ENCODE peak calls at places on chromosomes 7 and 10, in four cellular contexts. T, A, H and B are unnamed samples.

GRCh38 chr7:108684629-108685028 is 115.0 kb downstream of the DNAJB9 start:
- DNase-seq in H (no peak), T (no peak), A (peak), B (no peak)

GRCh38 chr7:130894146-130895005 is 160.4 kb upstream of the KLF14 start:
- DNase-seq in T (peak), H (no peak), A (peak), B (no peak)

GRCh38 chr10:122089343-122090015 is 100.5 kb downstream of the TACC2 start:
- DNase-seq in A (peak), H (no peak), T (no peak), B (no peak)

GRCh38 chr7:7099584-7100014 is 82.7 kb upstream of the C1GALT1 start:
- DNase-seq in T (no peak), H (peak), A (peak), B (peak)

GRCh38 chr10:67785098-67785497 is 52.9 kb downstream of the DNAJC12 start:
- DNase-seq in A (no peak), T (no peak), H (no peak), B (no peak)

GRCh38 chr10:100000109-100000502 is 9.6 kb downstream of the DNMBP start:
- DNase-seq in A (no peak), H (no peak), T (no peak), B (no peak)

GRCh38 chr10:99788598-99789259 is 6.3 kb downstream of the ABCC2 start:
- DNase-seq in A (peak), T (no peak), H (peak), B (peak)

GRCh38 chr10:48552946-48553564 is 51.8 kb downstream of the ARHGAP22 start:
- DNase-seq in T (no peak), H (no peak), A (no peak), B (no peak)

GRCh38 chr10:73953665-73954064 is 42.7 kb downstream of the PLAU start:
- DNase-seq in H (no peak), A (no peak), T (no peak), B (no peak)

GRCh38 chr10:52951819-52952218 is 179.2 kb upstream of the MBL2 start:
- DNase-seq in H (no peak), T (no peak), A (peak), B (no peak)

GRCh38 chr7:134029-134428 is 58.3 kb upstream of the FAM20C start:
- DNase-seq in H (no peak), T (peak), A (no peak), B (no peak)

GRCh38 chr10:86264481-86265231 is 101.9 kb downstream of the GRID1 start:
- DNase-seq in H (no peak), A (no peak), T (peak), B (no peak)

GRCh38 chr7:473211-473734 is 46.4 kb downstream of the PDGFA start:
- DNase-seq in T (peak), H (no peak), A (no peak), B (no peak)

GRCh38 chr10:74825371-74826141 is 844 bp upstream of the KAT6B start:
- DNase-seq in H (no peak), A (no peak), T (no peak), B (no peak)

GRCh38 chr7:73894851-73895441 is 34.0 kb downstream of the TMEM270 start:
- DNase-seq in A (peak), H (peak), T (peak), B (peak)

GRCh38 chr10:117168729-117169128 is 28.6 kb upstream of the KCNK18 start:
- DNase-seq in H (no peak), T (no peak), A (no peak), B (no peak)

GRCh38 chr7:43639858-43640491 is 57.1 kb downstream of the STK17A start:
- DNase-seq in A (peak), T (no peak), H (no peak), B (no peak)

GRCh38 chr7:2691223-2691818 is 3.3 kb downstream of the AMZ1 start:
- DNase-seq in T (no peak), A (no peak), H (no peak), B (no peak)

GRCh38 chr10:80070068-80070467 is 8.4 kb upstream of the TMEM254 start:
- DNase-seq in H (no peak), A (no peak), T (no peak), B (no peak)

GRCh38 chr7:14836571-14837189 is 65.9 kb downstream of the DGKB start:
- DNase-seq in T (no peak), H (no peak), A (peak), B (peak)

GRCh38 chr7:116030626-116031276 is at the start of gene TFEC:
- DNase-seq in T (no peak), H (no peak), A (no peak), B (no peak)

GRCh38 chr7:27438878-27439589 is 196.4 kb downstream of the EVX1 start:
- DNase-seq in T (no peak), H (no peak), A (no peak), B (no peak)

GRCh38 chr10:122142652-122143237 is 128.4 kb upstream of the BTBD16 start:
- DNase-seq in H (no peak), A (no peak), T (no peak), B (no peak)

GRCh38 chr7:104341545-104341944 is 13.1 kb downstream of the LHFPL3 start:
- DNase-seq in A (peak), T (no peak), H (no peak), B (no peak)

GRCh38 chr7:109387530-109387929 is 817.9 kb downstream of the DNAJB9 start:
- DNase-seq in H (no peak), T (peak), A (no peak), B (no peak)

GRCh38 chr10:61781969-61782403 is 119.3 kb downstream of the CABCOCO1 start:
- DNase-seq in T (no peak), A (peak), H (no peak), B (no peak)

GRCh38 chr10:122362621-122363020 is 11.9 kb upstream of the PLEKHA1 start:
- DNase-seq in A (peak), H (no peak), T (no peak), B (no peak)

GRCh38 chr7:133662830-133663229 is 410.0 kb downstream of the EXOC4 start:
- DNase-seq in A (no peak), H (no peak), T (no peak), B (no peak)

GRCh38 chr7:158602905-158603772 is 15.5 kb upstream of the PTPRN2 start:
- DNase-seq in T (no peak), H (no peak), A (peak), B (no peak)

GRCh38 chr7:41696323-41696916 is 6.5 kb downstream of the INHBA start:
- DNase-seq in H (no peak), A (peak), T (peak), B (peak)

GRCh38 chr7:134834689-134835462 is 55.4 kb downstream of the CALD1 start:
- DNase-seq in T (no peak), H (no peak), A (no peak), B (no peak)

GRCh38 chr7:33757563-33758165 is 147.7 kb upstream of the BMPER start:
- DNase-seq in H (no peak), T (no peak), A (peak), B (no peak)

GRCh38 chr10:89699581-89700064 is 1.8 kb upstream of the KIF20B start:
- DNase-seq in H (no peak), A (peak), T (no peak), B (no peak)

GRCh38 chr10:96138102-96138501 is 8.0 kb downstream of the ZNF518A start:
- DNase-seq in A (no peak), T (no peak), H (no peak), B (no peak)

GRCh38 chr10:71272122-71272771 is 46.8 kb upstream of the SLC29A3 start:
- DNase-seq in H (no peak), T (no peak), A (peak), B (no peak)

GRCh38 chr7:26284995-26285632 is 6.5 kb upstream of the SNX10 start:
- DNase-seq in T (no peak), H (no peak), A (peak), B (no peak)

GRCh38 chr10:20858292-20859124 is 38.6 kb downstream of the NEBL start:
- DNase-seq in H (no peak), T (no peak), A (peak), B (no peak)
- TF ChIP-seq CTCF in H (peak), T (peak), A (peak), B (peak)

GRCh38 chr10:6115824-6116350 is 27.1 kb downstream of the RBM17 start:
- DNase-seq in A (no peak), T (no peak), H (no peak), B (no peak)

GRCh38 chr10:6116806-6117205 is 28.0 kb downstream of the RBM17 start:
- DNase-seq in T (no peak), H (no peak), A (no peak), B (no peak)

GRCh38 chr10:6115411-6115800 is 26.6 kb downstream of the RBM17 start:
- DNase-seq in T (no peak), A (no peak), H (no peak), B (no peak)

GRCh38 chr10:6114299-6114698 is 25.5 kb downstream of the RBM17 start:
- DNase-seq in H (no peak), T (no peak), A (no peak), B (no peak)

GRCh38 chr10:6114758-6115410 is 26.1 kb downstream of the RBM17 start:
- DNase-seq in T (no peak), A (peak), H (no peak), B (peak)
- TF ChIP-seq CTCF in T (no peak), A (no peak), H (no peak), B (no peak)

GRCh38 chr7:20158684-20159083 is 58.5 kb downstream of the MACC1 start:
- DNase-seq in T (no peak), A (peak), H (no peak), B (no peak)
- TF ChIP-seq CTCF in T (peak), A (no peak), H (peak), B (peak)

GRCh38 chr10:124741922-124742417 is 2.2 kb downstream of the FAM53B start:
- DNase-seq in H (no peak), A (peak), T (no peak), B (no peak)

GRCh38 chr10:124744047-124744687 is at the start of gene FAM53B:
- DNase-seq in H (no peak), A (peak), T (peak), B (no peak)

GRCh38 chr10:124741281-124741921 is 2.8 kb downstream of the FAM53B start:
- DNase-seq in H (peak), T (peak), A (peak), B (no peak)

GRCh38 chr10:124743188-124744046 is 761 bp downstream of the FAM53B start:
- DNase-seq in H (no peak), A (peak), T (peak), B (no peak)

DNA sequence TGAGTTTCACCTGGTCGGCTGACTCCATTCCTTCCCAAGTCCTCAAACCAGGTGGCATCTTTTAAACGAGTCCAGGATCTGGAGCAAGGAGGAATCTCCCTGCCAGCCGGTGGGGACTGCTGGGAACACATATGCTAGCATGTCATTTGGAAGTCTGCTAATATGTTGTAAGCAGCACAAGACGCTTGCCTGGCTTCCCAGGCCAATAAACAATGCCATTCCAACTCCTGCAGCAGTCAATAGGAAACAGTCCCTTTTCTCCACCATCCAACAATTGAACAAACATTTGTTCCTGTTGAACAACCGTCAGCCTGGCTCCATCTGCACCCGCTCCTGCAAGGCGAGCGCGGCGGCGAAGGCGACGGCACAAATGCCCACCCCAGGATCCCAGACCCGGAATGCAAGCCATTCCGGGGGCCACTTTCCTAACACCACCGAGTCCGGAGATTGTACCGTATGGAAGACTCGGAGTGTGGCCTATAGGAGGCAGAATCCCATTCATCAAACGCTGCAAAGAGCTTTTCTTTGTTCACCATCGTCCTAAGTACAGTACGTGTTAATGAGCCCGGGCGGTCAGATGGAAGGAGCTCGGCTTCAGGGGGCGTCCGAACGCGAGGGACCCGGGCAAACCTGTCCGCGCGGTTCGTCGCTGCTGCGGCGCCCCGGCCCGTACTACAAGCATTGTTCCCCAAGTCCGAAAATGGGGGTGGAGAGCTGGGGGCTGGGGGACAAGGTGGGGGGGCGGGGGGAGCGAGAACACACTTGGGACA is 1.6 kb downstream of the FAM53B start:
- DNase-seq in H (no peak), T (no peak), A (peak), B (no peak)
- TF ChIP-seq CTCF in H (no peak), T (no peak), A (peak), B (peak)

DNA sequence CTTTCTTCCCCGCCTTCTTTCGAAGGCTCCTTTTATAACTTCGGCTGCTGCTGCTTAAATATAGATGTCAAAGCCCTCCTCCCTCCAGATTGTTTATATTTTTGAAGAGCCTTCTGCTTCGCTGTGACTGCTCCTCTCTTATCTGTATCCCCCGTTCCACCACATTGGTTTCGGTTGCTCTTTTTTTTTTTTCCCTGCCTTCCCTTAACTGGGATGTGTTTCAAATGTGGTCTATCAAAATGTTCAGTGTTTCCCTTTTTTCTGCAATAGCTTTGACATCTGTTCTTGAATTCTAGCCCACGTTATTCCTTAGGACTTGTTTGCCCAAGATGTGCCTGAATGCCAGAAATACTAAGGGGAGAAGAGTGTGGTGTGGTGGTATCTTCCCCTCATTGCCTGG is 96.5 kb downstream of the CUX1 start:
- DNase-seq in T (no peak), H (no peak), A (no peak), B (no peak)
- TF ChIP-seq CTCF in T (no peak), H (no peak), A (no peak), B (no peak)

DNA sequence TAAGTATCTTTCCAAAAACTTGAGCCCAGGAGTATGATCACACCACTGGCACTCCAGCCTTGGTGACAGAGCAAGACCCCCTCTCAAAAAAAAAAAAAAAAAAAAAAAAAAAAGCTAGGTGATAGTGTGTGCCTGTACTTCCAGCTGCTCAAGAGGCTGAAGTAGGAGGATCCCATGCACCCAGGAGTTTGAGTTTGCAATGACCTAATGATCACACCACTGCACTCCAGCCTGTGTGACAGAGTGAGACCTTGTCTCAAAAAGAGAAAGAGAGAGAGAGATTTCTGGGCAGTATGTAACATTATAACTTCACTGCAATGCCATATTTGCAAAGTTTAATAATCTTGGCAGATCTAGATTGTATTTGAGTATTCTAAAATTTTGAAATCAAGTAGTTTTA is 47.6 kb downstream of the AKAP9 start:
- DNase-seq in H (no peak), A (no peak), T (no peak), B (no peak)
- TF ChIP-seq CTCF in H (no peak), A (no peak), T (no peak), B (no peak)

GRCh38 chr7:36154255-36155212 is 1.5 kb downstream of the EEPD1 start:
- DNase-seq in A (no peak), H (no peak), T (no peak), B (no peak)

GRCh38 chr7:36158321-36158605 is 5.2 kb downstream of the EEPD1 start:
- DNase-seq in A (no peak), T (no peak), H (no peak), B (no peak)

GRCh38 chr7:36153571-36154097 is 580 bp downstream of the EEPD1 start:
- DNase-seq in H (no peak), A (no peak), T (peak), B (no peak)

GRCh38 chr7:36157506-36158320 is 4.7 kb downstream of the EEPD1 start:
- DNase-seq in A (no peak), H (no peak), T (no peak), B (no peak)

DNA sequence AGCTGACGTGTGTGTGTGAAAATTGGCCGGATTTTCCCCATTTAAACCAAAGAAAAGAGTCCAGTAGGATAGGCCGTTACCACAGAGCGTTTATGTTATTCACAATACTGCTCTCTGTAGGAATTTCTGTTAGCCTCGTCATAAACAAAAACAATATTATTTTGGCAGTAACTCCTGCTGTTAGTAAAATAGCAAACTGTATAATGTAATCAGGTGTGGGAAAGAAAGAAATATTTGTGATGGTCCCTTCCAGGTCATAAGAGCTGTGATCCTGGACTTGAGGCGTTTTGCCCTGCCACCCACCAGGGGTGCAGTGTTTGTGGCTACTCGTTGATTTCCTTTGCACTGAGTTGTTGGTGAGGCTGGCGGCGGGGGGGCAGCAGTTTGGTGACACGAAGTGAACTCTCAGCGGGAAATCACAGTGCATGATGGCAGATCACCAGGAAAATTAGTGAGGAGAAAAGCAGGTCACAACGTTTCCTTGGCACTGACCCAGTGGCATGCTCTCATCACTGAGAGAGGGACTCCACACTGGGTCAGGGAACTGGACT is 2.8 kb downstream of the EEPD1 start:
- DNase-seq in H (no peak), T (no peak), A (no peak), B (no peak)
- TF ChIP-seq CTCF in H (no peak), T (no peak), A (no peak), B (no peak)

GRCh38 chr10:84331091-84331490 is 2.7 kb downstream of the CCSER2 start:
- DNase-seq in A (no peak), H (no peak), T (no peak), B (no peak)

GRCh38 chr10:84329986-84330651 is 1.7 kb downstream of the CCSER2 start:
- DNase-seq in A (no peak), H (no peak), T (no peak), B (no peak)

GRCh38 chr10:84333864-84334451 is 5.6 kb downstream of the CCSER2 start:
- DNase-seq in T (no peak), A (peak), H (no peak), B (no peak)

GRCh38 chr10:84329094-84329611 is 764 bp downstream of the CCSER2 start:
- DNase-seq in A (peak), H (no peak), T (no peak), B (no peak)

GRCh38 chr10:84328303-84329093 is at the start of gene CCSER2:
- DNase-seq in A (peak), T (peak), H (peak), B (peak)
- TF ChIP-seq CTCF in A (no peak), T (peak), H (no peak), B (no peak)

GRCh38 chr7:112571852-112572607 is 91.2 kb downstream of the LSMEM1 start:
- DNase-seq in T (no peak), H (no peak), A (peak), B (no peak)
- TF ChIP-seq CTCF in T (no peak), H (no peak), A (no peak), B (no peak)